ENCODE peak calls at places on chromosome 16, in five cellular contexts. S, G, U, E and Z are unnamed samples.

GRCh38 chr16:88631920-88632586 is 6.3 kb upstream of the IL17C start:
- DNase-seq in S (no peak), U (no peak), E (no peak), G (peak; percentile 73), Z (no peak)

GRCh38 chr16:68995011-68995504 is 110.4 kb upstream of the HAS3 start:
- DNase-seq in E (peak; percentile 64), S (no peak), G (no peak), U (peak; percentile 69), Z (no peak)

GRCh38 chr16:58102665-58103427 is 26.3 kb downstream of the CFAP20 start:
- DNase-seq in G (no peak), S (no peak), E (no peak), U (no peak), Z (no peak)

GRCh38 chr16:66462912-66463311 is 35.8 kb downstream of the BEAN1 start:
- DNase-seq in E (peak; percentile 69), U (no peak), G (no peak), S (no peak), Z (no peak)

GRCh38 chr16:73743665-73744496 is 552.7 kb upstream of the PSMD7 start:
- DNase-seq in E (no peak), U (no peak), S (no peak), G (no peak), Z (no peak)

GRCh38 chr16:19119564-19119963 is 5.8 kb downstream of the ITPRIPL2 start:
- DNase-seq in G (no peak), S (no peak), U (peak; percentile 86), E (peak; percentile 85), Z (no peak)

GRCh38 chr16:90020260-90020837 is 1.1 kb upstream of the DBNDD1 start:
- DNase-seq in U (no peak), G (no peak), S (no peak), E (peak; percentile 59), Z (no peak)

GRCh38 chr16:16048904-16049582 is 99.6 kb downstream of the ABCC1 start:
- DNase-seq in S (no peak), G (no peak), E (no peak), U (no peak), Z (no peak)

GRCh38 chr16:3819741-3820724 is 60.5 kb downstream of the CREBBP start:
- DNase-seq in G (no peak), S (no peak), E (peak; percentile 93), U (peak; percentile 95), Z (no peak)

GRCh38 chr16:1560153-1560552 is 26.7 kb downstream of the TMEM204 start:
- DNase-seq in S (no peak), E (no peak), G (peak; percentile 75), U (no peak), Z (no peak)

GRCh38 chr16:25014500-25015147 is 545 bp downstream of the ARHGAP17 start:
- DNase-seq in U (no peak), G (peak; percentile 86), S (no peak), E (peak; percentile 54), Z (peak; percentile 23)

GRCh38 chr16:27698746-27699145 is 148.8 kb downstream of the KATNIP start:
- DNase-seq in E (no peak), U (no peak), S (no peak), G (peak; percentile 37), Z (no peak)

GRCh38 chr16:81694494-81695285 is 84.4 kb upstream of the PLCG2 start:
- DNase-seq in E (no peak), S (no peak), U (no peak), G (no peak), Z (no peak)

GRCh38 chr16:85172465-85173071 is 60.3 kb upstream of the CIBAR2 start:
- DNase-seq in E (peak; percentile 41), G (peak; percentile 74), U (no peak), S (no peak), Z (no peak)

GRCh38 chr16:89359296-89360147 is 130.8 kb downstream of the ANKRD11 start:
- DNase-seq in E (peak; percentile 64), G (peak; percentile 71), S (no peak), U (no peak), Z (no peak)

GRCh38 chr16:35746963-35747657 is 2287.7 kb downstream of the TP53TG3F start:
- DNase-seq in E (no peak), S (no peak), U (no peak), G (no peak), Z (no peak)

GRCh38 chr16:4505356-4506153 is 29.4 kb downstream of the HMOX2 start:
- DNase-seq in U (no peak), E (no peak), S (no peak), G (no peak), Z (no peak)

GRCh38 chr16:1208239-1208830 is 16.7 kb downstream of the TPSG1 start:
- DNase-seq in E (no peak), S (no peak), G (no peak), U (no peak), Z (no peak)

DNA sequence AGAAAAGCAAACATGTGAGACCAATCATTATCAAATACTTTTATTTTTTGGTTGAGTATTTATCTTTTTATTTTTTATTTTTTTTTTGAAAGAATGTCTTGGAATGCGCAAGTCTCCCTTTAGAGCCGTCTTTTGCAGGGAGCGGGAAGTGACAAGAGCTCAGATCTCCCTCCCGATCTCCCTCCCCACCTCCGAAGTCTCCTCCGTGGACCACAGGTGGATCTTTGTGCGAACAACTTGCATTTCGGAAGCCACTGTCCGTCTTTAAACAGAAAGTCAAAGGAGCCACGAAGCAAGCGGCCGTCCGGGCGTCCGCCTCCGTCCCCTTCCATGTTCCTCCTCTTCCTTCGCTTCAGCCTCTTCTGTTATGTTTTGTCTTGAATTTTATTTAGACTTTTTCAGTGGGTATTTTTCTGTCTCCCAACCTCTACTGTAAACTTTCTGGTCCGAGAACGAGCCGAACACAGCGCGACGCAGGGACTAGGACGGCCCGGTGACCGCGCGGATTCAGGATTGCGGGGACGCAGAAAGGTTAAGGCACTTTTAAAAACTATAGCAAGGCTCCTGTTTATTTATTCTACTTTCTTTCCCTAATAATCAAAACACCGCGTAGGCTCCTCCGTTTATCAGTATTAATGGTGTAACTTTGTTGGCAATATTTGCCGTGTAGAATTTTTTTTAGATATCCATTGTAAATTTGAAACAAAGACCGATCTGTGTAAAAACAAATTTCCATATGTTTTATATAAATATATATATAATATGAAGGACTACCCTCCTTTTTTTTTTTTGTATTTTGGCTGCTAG is 3.3 kb downstream of the FOXF1 start:
- DNase-seq in G (peak; percentile 22), E (no peak), U (no peak), S (no peak), Z (no peak)
- H3K4me3 ChIP-seq in G (no peak overlapping the region), E (peak overlapping the region; percentile 98), U (no peak overlapping the region), S (no peak overlapping the region), Z (no peak overlapping the region)

DNA sequence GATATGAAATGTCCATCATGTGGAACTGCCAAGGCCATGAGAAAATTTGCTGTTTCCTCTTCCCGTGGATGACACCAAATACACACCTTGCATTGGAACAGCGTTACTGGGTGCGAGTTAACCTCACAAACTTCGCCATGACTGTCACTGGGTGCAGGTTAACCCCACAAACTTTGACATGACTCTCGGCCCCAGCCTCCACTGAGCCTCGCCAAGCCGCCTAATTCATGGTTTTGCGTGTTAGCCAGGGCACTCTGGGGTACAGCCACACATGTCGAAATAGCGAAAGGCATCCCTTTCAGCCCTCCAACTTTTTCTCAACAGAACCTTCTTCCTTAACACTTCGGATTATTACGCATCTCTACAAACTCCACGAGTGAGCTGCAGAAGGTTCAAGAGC is 10.6 kb upstream of the KCTD5 start:
- DNase-seq in U (no peak), G (no peak), S (no peak), E (no peak), Z (no peak)
- H3K4me3 ChIP-seq in U (no peak overlapping the region), G (no peak overlapping the region), S (peak overlapping the region; percentile 77), E (no peak overlapping the region), Z (peak overlapping the region; percentile 32)

GRCh38 chr16:56625140-56625942 is at the start of gene MT1E:
- DNase-seq in U (peak; percentile 70), S (no peak), G (peak; percentile 92), E (peak; percentile 77), Z (peak; percentile 60)
- H3K4me3 ChIP-seq in U (peak within 1 kb of the TSS; percentile 74), S (peak within 1 kb of the TSS; percentile 77), G (peak within 1 kb of the TSS; percentile 72), E (peak within 1 kb of the TSS; percentile 37), Z (peak within 1 kb of the TSS; percentile 46)

GRCh38 chr16:12025926-12026325 is 49.4 kb downstream of the SNX29 start:
- DNase-seq in G (no peak), U (no peak), E (no peak), S (no peak), Z (no peak)

GRCh38 chr16:12025472-12025871 is 48.9 kb downstream of the SNX29 start:
- DNase-seq in S (no peak), U (no peak), E (no peak), G (no peak), Z (no peak)

GRCh38 chr16:12028220-12028619 is 51.7 kb downstream of the SNX29 start:
- DNase-seq in U (no peak), G (no peak), E (no peak), S (no peak), Z (no peak)

GRCh38 chr16:12027091-12027490 is 50.6 kb downstream of the SNX29 start:
- DNase-seq in U (no peak), G (peak; percentile 80), S (no peak), E (peak; percentile 12), Z (no peak)

DNA sequence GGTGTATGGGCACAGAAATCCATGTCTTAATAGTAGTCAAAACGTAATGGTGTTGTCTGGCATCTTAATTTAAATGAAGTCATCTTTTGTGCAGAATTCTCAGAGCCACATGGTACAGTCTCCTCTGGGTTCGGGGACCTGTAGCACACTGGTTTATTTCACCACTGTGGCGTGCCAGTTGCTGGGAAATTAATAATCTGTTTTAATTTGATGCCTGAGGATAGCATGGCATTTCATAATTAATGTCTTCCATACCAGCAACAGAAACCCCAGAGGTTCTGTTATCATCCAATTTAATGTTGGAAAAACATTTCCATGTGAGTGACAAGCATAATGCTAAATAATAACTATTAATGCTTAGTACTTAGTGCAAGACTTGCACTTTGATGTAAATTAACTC is 51.0 kb downstream of the SNX29 start:
- DNase-seq in S (no peak), E (no peak), U (no peak), G (no peak), Z (no peak)
- H3K4me3 ChIP-seq in S (no peak overlapping the region), E (no peak overlapping the region), U (no peak overlapping the region), G (no peak overlapping the region), Z (no peak overlapping the region)